ENCODE peak calls at places on chromosomes 6 and 20, in seven cellular contexts. T is pancreas; X is NB4; E is H54; L is NCI-H510A treated with DMSO at 0.1 percent for 48 hours; K is T-helper 2 cell; I is CD8-positive, alpha-beta T cell. N is an unnamed sample.

GRCh38 chr6:6131492-6132109 is 124.9 kb upstream of the NRN1 start:
- DNase-seq in T (no peak), K (no peak), L (no peak), E (peak; percentile 9), X (peak; percentile 36), I (no peak), N (peak; percentile 3)

GRCh38 chr6:38244873-38245272 is 394.9 kb downstream of the BTBD9 start:
- DNase-seq in X (no peak), E (no peak), L (no peak), K (no peak), T (no peak), I (no peak), N (no peak)

GRCh38 chr6:140276719-140277118 is 902.3 kb upstream of the CITED2 start:
- DNase-seq in E (no peak), X (no peak), L (no peak), K (no peak), T (no peak), I (no peak), N (no peak)

GRCh38 chr6:31903957-31904356 is 2.1 kb upstream of the ZBTB12 start:
- DNase-seq in L (no peak), I (no peak), T (no peak), K (no peak), E (no peak), X (no peak), N (no peak)

GRCh38 chr6:166736606-166737005 is 109.6 kb upstream of the RPS6KA2 start:
- DNase-seq in L (no peak), I (no peak), X (no peak), K (no peak), E (peak; percentile 76), T (no peak), N (no peak)

GRCh38 chr6:166625356-166625755 is 1.7 kb downstream of the RPS6KA2 start:
- DNase-seq in X (no peak), I (no peak), E (no peak), L (no peak), K (no peak), T (no peak), N (no peak)

GRCh38 chr6:81693212-81693611 is 59.3 kb downstream of the TENT5A start:
- DNase-seq in T (no peak), L (no peak), I (no peak), X (no peak), E (no peak), K (no peak), N (no peak)

GRCh38 chr6:146032387-146032786 is 3.5 kb downstream of the GRM1 start:
- DNase-seq in X (no peak), T (no peak), L (no peak), I (no peak), K (no peak), E (no peak), N (no peak)

GRCh38 chr6:120648713-120649112 is 685.6 kb downstream of the TBC1D32 start:
- DNase-seq in I (no peak), T (no peak), K (no peak), L (no peak), E (no peak), X (peak; percentile 19), N (no peak)

GRCh38 chr6:6821639-6822261 is 233.2 kb downstream of the LY86 start:
- DNase-seq in E (no peak), X (no peak), K (no peak), L (no peak), T (no peak), I (no peak), N (no peak)

GRCh38 chr20:32505723-32506473 is 79.2 kb downstream of the NOL4L start:
- DNase-seq in L (no peak), T (no peak), E (no peak), K (no peak), X (peak; percentile 78), I (no peak), N (no peak)

GRCh38 chr20:10672579-10673127 is 1.1 kb downstream of the JAG1 start:
- DNase-seq in I (peak; percentile 9), X (peak; percentile 82), L (peak; percentile 60), K (no peak), T (peak; percentile 62), E (peak; percentile 61), N (peak; percentile 77)

GRCh38 chr20:8523684-8524083 is 391.6 kb downstream of the PLCB1 start:
- DNase-seq in L (no peak), I (no peak), T (no peak), X (peak; percentile 34), K (no peak), E (no peak), N (no peak)

GRCh38 chr6:43963877-43964658 is 163.2 kb downstream of the MRPL14 start:
- DNase-seq in K (no peak), I (no peak), X (no peak), T (no peak), L (no peak), E (no peak), N (no peak)

GRCh38 chr6:5261545-5262109 is 314 bp downstream of the FARS2 start:
- DNase-seq in E (no peak), L (no peak), I (no peak), T (no peak), K (no peak), X (no peak), N (no peak)

GRCh38 chr6:163962627-163963117 is 548.2 kb downstream of the QKI start:
- DNase-seq in L (peak; percentile 47), X (no peak), K (no peak), T (no peak), I (no peak), E (no peak), N (no peak)

GRCh38 chr20:972256-972655 is 29.9 kb downstream of the RSPO4 start:
- DNase-seq in X (no peak), K (no peak), L (no peak), I (no peak), E (no peak), T (no peak), N (no peak)

GRCh38 chr20:43938932-43939761 is 24.5 kb downstream of the TOX2 start:
- DNase-seq in E (peak; percentile 64), L (peak; percentile 6), T (peak; percentile 23), X (peak; percentile 92), I (no peak), K (no peak), N (no peak)

GRCh38 chr6:111663692-111664564 is 58.2 kb upstream of the TRAF3IP2 start:
- DNase-seq in L (peak; percentile 7), I (no peak), K (no peak), X (no peak), E (no peak), T (no peak), N (no peak)

GRCh38 chr20:18380908-18381529 is 85.8 kb downstream of the DZANK1 start:
- DNase-seq in I (no peak), L (no peak), K (no peak), X (no peak), E (no peak), T (no peak), N (no peak)

GRCh38 chr6:25670208-25670607 is 18.2 kb downstream of the SCGN start:
- DNase-seq in I (no peak), K (no peak), T (no peak), E (no peak), L (peak; percentile 93), X (no peak), N (no peak)

GRCh38 chr6:11682525-11682924 is 96.1 kb downstream of the ADTRP start:
- DNase-seq in X (no peak), L (no peak), I (no peak), K (no peak), E (no peak), T (no peak), N (no peak)

GRCh38 chr6:98024359-98024758 is 741.3 kb upstream of the MMS22L start:
- DNase-seq in T (no peak), K (no peak), I (no peak), X (no peak), E (no peak), L (no peak), N (no peak)

GRCh38 chr6:119308048-119308570 is 41.5 kb downstream of the MAN1A1 start:
- DNase-seq in L (no peak), I (no peak), K (no peak), X (peak; percentile 13), E (no peak), T (no peak), N (no peak)

GRCh38 chr6:35299674-35300073 is 2.1 kb downstream of the DEF6 start:
- DNase-seq in E (no peak), I (no peak), K (no peak), X (peak; percentile 94), T (no peak), L (no peak), N (no peak)

GRCh38 chr6:19999319-20000191 is 162.4 kb downstream of the ID4 start:
- DNase-seq in E (peak; percentile 31), X (peak; percentile 84), L (no peak), T (no peak), I (no peak), K (no peak), N (peak; percentile 9)

GRCh38 chr6:39508513-39508912 is 186.0 kb upstream of the KCNK16 start:
- DNase-seq in K (no peak), L (peak; percentile 29), I (no peak), X (no peak), E (no peak), T (no peak), N (no peak)

GRCh38 chr6:111716325-111716724 is 110.6 kb upstream of the TRAF3IP2 start:
- DNase-seq in E (no peak), X (no peak), K (no peak), L (peak; percentile 1), I (no peak), T (no peak), N (no peak)

GRCh38 chr6:16316741-16317251 is 78.4 kb downstream of the GMPR start:
- DNase-seq in K (no peak), E (peak; percentile 73), I (no peak), L (no peak), T (peak; percentile 16), X (peak; percentile 63), N (no peak)

GRCh38 chr6:13046084-13046483 is 282.3 kb downstream of the TBC1D7 start:
- DNase-seq in T (no peak), L (no peak), E (no peak), I (no peak), X (no peak), K (no peak), N (no peak)

GRCh38 chr20:62171245-62171644 is 11.6 kb upstream of the MTG2 start:
- DNase-seq in I (no peak), E (no peak), L (no peak), X (no peak), K (no peak), T (no peak), N (no peak)

GRCh38 chr6:110357696-110358535 is at the start of gene METTL24:
- DNase-seq in X (peak; percentile 4), I (no peak), T (peak; percentile 46), E (no peak), L (no peak), K (no peak), N (peak; percentile 43)

N was measured in GM06990.